ENCODE peak calls at places on chromosomes 16 and 17, in six cellular contexts. T is upper lobe of left lung, W is HepG2, Y is A549, X is K562, C is GM12878. B is an unnamed sample.

GRCh38 chr17:59618894-59619312 is 792 bp upstream of the CLTC start:
- ATAC-seq in X (peak), T (no peak), Y (peak), W (no peak), C (no peak), B (no peak)

GRCh38 chr17:81328489-81328888 is 33.4 kb upstream of the SLC38A10 start:
- ATAC-seq in W (peak), T (no peak), Y (peak), C (no peak), X (no peak), B (no peak)

GRCh38 chr17:12055889-12056288 is 35.2 kb downstream of the MAP2K4 start:
- ATAC-seq in W (no peak), X (no peak), C (no peak), Y (no peak), T (no peak), B (no peak)

GRCh38 chr17:79322216-79323123 is 247.8 kb downstream of the ENGASE start:
- ATAC-seq in T (no peak), X (no peak), C (no peak), W (no peak), Y (no peak), B (no peak)

GRCh38 chr17:5077781-5078105 is 524 bp upstream of the ZFP3 start:
- ATAC-seq in T (peak), C (no peak), X (no peak), Y (peak), W (no peak), B (peak)

GRCh38 chr17:37816951-37817350 is 72.1 kb upstream of the HNF1B start:
- ATAC-seq in X (peak), T (no peak), C (no peak), Y (no peak), W (peak), B (no peak)

GRCh38 chr16:48617711-48618148 is 7.8 kb upstream of the N4BP1 start:
- ATAC-seq in W (no peak), X (no peak), C (no peak), Y (no peak), T (no peak), B (no peak)

GRCh38 chr17:44247346-44248219 is 20.4 kb downstream of the SLC4A1 start:
- ATAC-seq in C (no peak), W (peak), X (no peak), T (peak), Y (peak), B (no peak)

GRCh38 chr17:18992454-18993130 is 12.0 kb downstream of the FAM83G start:
- ATAC-seq in Y (no peak), C (peak), T (peak), W (no peak), X (no peak), B (no peak)

GRCh38 chr16:85461814-85462404 is 151.2 kb upstream of the GSE1 start:
- ATAC-seq in Y (peak), X (peak), W (peak), T (peak), C (peak), B (peak)

GRCh38 chr16:59039066-59039465 is 304.9 kb upstream of the GOT2 start:
- ATAC-seq in X (no peak), C (no peak), W (no peak), T (no peak), Y (no peak), B (no peak)

GRCh38 chr16:18950469-18951185 is 24.4 kb upstream of the SMG1 start:
- ATAC-seq in W (no peak), C (no peak), X (no peak), Y (no peak), T (no peak), B (no peak)

GRCh38 chr17:55200904-55201608 is 63.7 kb upstream of the HLF start:
- ATAC-seq in X (no peak), Y (no peak), T (no peak), C (no peak), W (no peak), B (no peak)

GRCh38 chr16:50219402-50219975 is 46.9 kb upstream of the ADCY7 start:
- ATAC-seq in W (no peak), T (no peak), C (no peak), X (no peak), Y (no peak), B (no peak)

GRCh38 chr17:71084219-71084618 is 914.9 kb downstream of the KCNJ2 start:
- ATAC-seq in T (no peak), Y (peak), C (peak), X (no peak), W (peak), B (no peak)

GRCh38 chr16:86567701-86568571 is 1.3 kb downstream of the FOXC2 start:
- ATAC-seq in W (no peak), X (no peak), T (no peak), Y (peak), C (no peak), B (no peak)

GRCh38 chr17:40501499-40501911 is at the start of gene TNS4:
- ATAC-seq in T (peak), Y (peak), W (peak), X (no peak), C (no peak), B (no peak)

GRCh38 chr16:50861451-50861850 is 119.6 kb downstream of the CYLD start:
- ATAC-seq in C (no peak), Y (no peak), T (no peak), X (no peak), W (no peak), B (no peak)

GRCh38 chr17:37361543-37361942 is 14.2 kb upstream of the C17orf78 start:
- ATAC-seq in T (no peak), C (no peak), Y (no peak), X (no peak), W (no peak), B (no peak)

GRCh38 chr16:78705694-78706093 is 606.2 kb downstream of the WWOX start:
- ATAC-seq in Y (peak), X (no peak), C (peak), T (no peak), W (peak), B (no peak)

GRCh38 chr17:57091186-57091618 is 6.2 kb downstream of the AKAP1 start:
- ATAC-seq in W (no peak), T (peak), Y (no peak), X (no peak), C (no peak), B (peak)
- TF ChIP-seq EP300 in W (no peak), T (no peak), Y (no peak), X (no peak), C (no peak), B (no peak)

GRCh38 chr16:35598696-35599332 is 2139.4 kb downstream of the TP53TG3F start:
- ATAC-seq in T (no peak), Y (no peak), W (no peak), X (no peak), C (peak), B (no peak)
- TF ChIP-seq EP300 in T (no peak), Y (no peak), W (no peak), X (no peak), C (no peak), B (no peak)

DNA sequence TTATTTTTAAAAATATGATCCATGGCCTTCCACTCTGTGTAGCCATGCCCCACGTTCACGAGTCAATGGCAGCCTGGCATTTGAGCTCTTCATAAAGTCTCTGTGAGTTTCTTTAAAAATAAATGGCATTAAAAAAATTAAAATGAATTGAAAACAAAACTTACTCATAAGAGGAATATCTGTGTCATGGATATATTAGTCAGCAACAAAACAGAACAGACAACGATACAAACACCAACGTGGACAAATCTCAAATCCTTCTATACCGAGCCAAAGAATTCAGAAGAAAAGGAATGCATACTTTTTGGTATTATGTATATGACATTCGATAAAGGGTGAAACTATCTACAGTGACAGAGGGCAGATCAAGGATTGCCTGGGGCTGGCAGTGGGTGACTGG is 8.2 kb upstream of the CMIP start:
- ATAC-seq in T (no peak), C (no peak), Y (no peak), X (no peak), W (no peak), B (no peak)
- TF ChIP-seq EP300 in T (no peak), C (no peak), Y (no peak), X (no peak), W (no peak), B (no peak)

DNA sequence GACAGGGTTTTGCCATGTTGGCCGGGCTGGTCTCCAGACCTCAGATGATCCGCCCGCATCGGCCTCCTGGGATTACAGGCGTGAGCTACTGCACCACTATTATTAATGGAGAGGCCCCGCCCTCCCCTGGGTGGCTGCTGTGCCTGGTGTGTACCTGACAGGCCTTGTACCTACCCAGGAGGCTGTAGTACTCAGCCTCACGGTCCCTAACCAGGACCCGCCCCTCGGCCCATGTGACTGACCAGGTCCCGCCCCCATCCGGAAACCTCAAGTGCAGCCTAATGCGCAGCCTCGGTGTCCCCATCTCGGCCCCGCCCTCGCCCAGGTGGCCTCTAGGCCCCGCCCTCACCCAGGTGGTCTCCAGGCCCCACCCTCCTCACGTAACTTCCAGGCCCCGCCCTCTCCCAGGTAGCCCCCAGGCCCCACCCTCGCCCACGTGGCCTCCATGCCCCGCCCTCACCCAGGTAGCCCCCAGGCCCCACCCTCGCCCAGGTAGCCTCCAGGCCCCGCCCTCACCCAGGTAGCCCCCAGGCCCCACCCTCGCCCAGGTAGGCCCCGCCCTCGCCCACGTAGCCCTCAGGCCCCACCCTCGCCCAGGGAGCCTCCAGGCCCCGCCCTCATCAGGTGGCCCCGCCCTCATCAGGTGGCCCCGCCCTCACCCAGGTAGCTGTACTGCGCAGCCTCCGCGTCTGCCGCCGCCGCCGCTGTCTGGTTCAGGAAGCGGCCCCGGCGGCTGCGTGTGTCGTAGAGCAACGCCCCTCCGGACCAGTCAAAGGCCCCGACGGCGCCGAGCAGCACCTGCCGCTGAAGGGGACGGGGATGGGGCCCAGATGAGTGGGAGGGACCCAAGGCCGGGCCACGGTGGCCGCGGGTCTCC is 31.0 kb downstream of the HASPIN start:
- ATAC-seq in T (peak), C (peak), Y (peak), W (no peak), X (peak), B (no peak)
- TF ChIP-seq EP300 in T (no peak), C (no peak), Y (no peak), W (no peak), X (no peak), B (no peak)

GRCh38 chr16:2284001-2284770 is 16.3 kb upstream of the RNPS1 start:
- ATAC-seq in T (no peak), Y (no peak), W (no peak), C (no peak), X (no peak), B (no peak)

GRCh38 chr16:2280981-2281542 is 13.1 kb upstream of the RNPS1 start:
- ATAC-seq in W (no peak), Y (no peak), T (no peak), C (no peak), X (no peak), B (no peak)

GRCh38 chr16:2282866-2283555 is 15.1 kb upstream of the RNPS1 start:
- ATAC-seq in C (no peak), Y (no peak), X (no peak), W (no peak), T (no peak), B (no peak)

GRCh38 chr16:2280461-2280860 is 12.5 kb upstream of the RNPS1 start:
- ATAC-seq in Y (no peak), T (no peak), W (no peak), C (no peak), X (no peak), B (no peak)

GRCh38 chr16:2282262-2282661 is 14.3 kb upstream of the RNPS1 start:
- ATAC-seq in C (no peak), Y (no peak), W (no peak), X (no peak), T (no peak), B (no peak)
- TF ChIP-seq EP300 in C (no peak), Y (no peak), W (no peak), X (no peak), T (no peak), B (no peak)

GRCh38 chr16:11890231-11890630 is 25.5 kb downstream of the GSPT1 start:
- ATAC-seq in T (no peak), C (no peak), Y (no peak), X (no peak), W (no peak), B (no peak)
- TF ChIP-seq EP300 in T (no peak), C (no peak), Y (no peak), X (no peak), W (no peak), B (no peak)

DNA sequence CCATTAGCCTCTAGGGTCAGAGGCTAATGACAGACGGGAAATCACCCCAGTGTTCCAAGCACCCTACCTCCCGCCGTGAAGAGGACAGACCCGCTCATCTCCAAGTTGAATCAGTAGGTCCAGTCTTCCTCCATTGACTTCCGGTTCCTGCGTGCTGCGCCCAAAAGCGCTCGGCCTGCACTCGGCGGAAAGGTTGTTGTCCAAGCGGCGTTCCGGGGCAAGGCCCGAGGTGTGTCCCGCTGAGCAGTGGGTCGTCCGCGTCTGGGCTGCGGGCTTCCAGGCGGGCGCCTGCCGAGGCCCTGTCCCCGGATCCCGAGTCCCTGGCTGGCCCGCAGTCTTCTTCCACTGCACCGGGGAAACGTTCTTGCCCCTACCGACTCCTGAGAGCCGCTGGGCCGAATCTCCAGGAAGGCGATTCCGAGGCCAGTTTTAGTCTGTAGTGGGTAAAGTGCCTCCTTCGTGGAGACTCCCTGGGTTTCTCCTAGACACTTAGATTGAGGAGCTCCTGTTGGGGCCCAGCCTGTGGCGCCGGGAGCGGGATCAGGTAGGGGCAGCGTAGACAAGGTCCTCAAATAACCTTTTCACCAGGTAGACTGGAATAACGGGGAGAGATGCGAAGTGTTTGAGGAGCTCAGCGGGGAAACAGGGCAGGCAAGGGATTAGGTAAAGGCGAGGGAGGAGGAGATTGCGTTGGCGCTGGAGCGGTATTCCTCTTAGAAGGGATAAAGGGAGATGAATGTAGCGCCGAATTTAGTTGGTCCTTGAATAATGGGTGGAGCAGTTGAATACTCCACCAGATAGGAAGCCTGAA is at the start of gene TEFM:
- ATAC-seq in C (peak), W (peak), X (peak), Y (peak), T (peak), B (peak)
- TF ChIP-seq EP300 in C (no peak), W (peak), X (no peak), Y (no peak), T (no peak), B (no peak)

DNA sequence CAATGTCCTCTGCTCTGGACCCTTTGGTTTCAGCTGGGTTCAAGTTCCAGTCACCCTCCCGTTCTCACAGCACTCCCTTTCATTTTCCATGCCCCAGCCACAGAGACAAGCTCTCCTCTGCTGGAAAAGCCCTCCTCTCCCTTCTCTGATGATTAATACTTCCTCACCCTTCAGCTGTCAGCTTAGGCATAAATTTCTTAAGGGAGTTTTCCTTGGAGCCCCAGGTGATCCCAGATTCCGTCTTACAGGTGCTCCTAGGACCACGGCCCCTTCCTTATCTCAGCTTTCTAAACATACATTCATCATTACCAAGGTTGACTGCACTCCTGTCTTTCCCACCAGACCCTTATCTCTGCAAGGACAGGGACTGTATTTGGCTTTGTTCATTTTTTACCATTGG is 10.4 kb downstream of the CHAD start:
- ATAC-seq in W (no peak), T (no peak), Y (no peak), X (no peak), C (no peak), B (no peak)
- TF ChIP-seq EP300 in W (no peak), T (no peak), Y (no peak), X (no peak), C (no peak), B (no peak)

GRCh38 chr16:56610017-56610608 is 1.7 kb downstream of the MT2A start:
- ATAC-seq in Y (no peak), W (no peak), T (no peak), C (peak), X (no peak), B (no peak)
- TF ChIP-seq EP300 in Y (no peak), W (no peak), T (peak), C (peak), X (no peak), B (no peak)

DNA sequence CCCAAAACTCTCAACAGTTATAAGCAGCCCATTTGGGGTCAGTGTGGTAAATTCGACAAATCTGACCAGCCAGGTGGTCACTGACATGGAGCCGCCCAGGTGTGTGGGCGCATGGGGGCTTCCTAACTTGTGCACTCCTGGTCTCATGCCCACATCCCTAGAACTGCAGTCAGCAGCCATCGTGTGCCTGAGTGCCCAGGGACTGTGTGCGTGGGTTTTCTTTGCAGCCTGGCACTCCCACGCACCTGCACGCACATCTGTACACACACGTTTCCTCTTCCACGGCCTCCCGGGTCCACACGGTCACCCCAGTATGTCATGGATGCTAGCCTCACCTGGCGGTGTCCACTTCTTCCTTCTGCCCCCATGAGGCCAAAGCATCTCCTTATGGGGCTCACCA is 38.9 kb upstream of the ZC3H18 start:
- ATAC-seq in W (no peak), C (no peak), X (no peak), Y (no peak), T (no peak), B (no peak)
- TF ChIP-seq EP300 in W (no peak), C (no peak), X (no peak), Y (no peak), T (no peak), B (no peak)